ENCODE peak calls at places on chromosomes 16 and 17, in six cellular contexts. One of them, this sample, is unnamed.

GRCh38 chr16:2062801-2063200 is 15.0 kb downstream of the TSC2 start:
- DNase-seq in endothelial cell of umbilical vein: no peak
- DNase-seq in GM12878: no peak
- DNase-seq in A549: no peak
- DNase-seq in HepG2: no peak
- DNase-seq in K562: no peak
- DNase-seq in this sample: no peak

GRCh38 chr16:10847166-10847565 is 28.6 kb upstream of the TVP23A start:
- DNase-seq in endothelial cell of umbilical vein: no peak
- DNase-seq in GM12878: no peak
- DNase-seq in A549: no peak
- DNase-seq in HepG2: no peak
- DNase-seq in K562: no peak
- DNase-seq in this sample: peak; percentile 9

GRCh38 chr16:534089-534635 is 6.7 kb downstream of the CAPN15 start:
- DNase-seq in endothelial cell of umbilical vein: no peak
- DNase-seq in GM12878: no peak
- DNase-seq in A549: no peak
- DNase-seq in HepG2: no peak
- DNase-seq in K562: peak; percentile 40
- DNase-seq in this sample: no peak

GRCh38 chr17:4548721-4549531 is 6.3 kb downstream of the MYBBP1A start:
- DNase-seq in endothelial cell of umbilical vein: no peak
- DNase-seq in GM12878: no peak
- DNase-seq in A549: no peak
- DNase-seq in HepG2: no peak
- DNase-seq in K562: no peak
- DNase-seq in this sample: no peak

GRCh38 chr16:77043076-77043475 is 147.9 kb upstream of the MON1B start:
- DNase-seq in endothelial cell of umbilical vein: no peak
- DNase-seq in GM12878: no peak
- DNase-seq in A549: peak; percentile 14
- DNase-seq in HepG2: no peak
- DNase-seq in K562: no peak
- DNase-seq in this sample: peak; percentile 43

GRCh38 chr16:30527635-30528178 is 1.3 kb upstream of the ZNF768 start:
- DNase-seq in endothelial cell of umbilical vein: no peak
- DNase-seq in GM12878: peak; percentile 33
- DNase-seq in A549: no peak
- DNase-seq in HepG2: no peak
- DNase-seq in K562: no peak
- DNase-seq in this sample: peak; percentile 89

GRCh38 chr16:62404857-62405611 is 368.8 kb upstream of the CDH8 start:
- DNase-seq in endothelial cell of umbilical vein: no peak
- DNase-seq in GM12878: no peak
- DNase-seq in A549: no peak
- DNase-seq in HepG2: no peak
- DNase-seq in K562: no peak
- DNase-seq in this sample: no peak

GRCh38 chr17:61519754-61520440 is 67.7 kb downstream of the TBX4 start:
- DNase-seq in endothelial cell of umbilical vein: no peak
- DNase-seq in GM12878: no peak
- DNase-seq in A549: no peak
- DNase-seq in HepG2: no peak
- DNase-seq in K562: no peak
- DNase-seq in this sample: no peak

GRCh38 chr16:23434380-23434779 is 18.6 kb downstream of the COG7 start:
- DNase-seq in endothelial cell of umbilical vein: peak; percentile 72
- DNase-seq in GM12878: peak; percentile 40
- DNase-seq in A549: peak; percentile 33
- DNase-seq in HepG2: peak; percentile 83
- DNase-seq in K562: peak; percentile 55
- DNase-seq in this sample: peak; percentile 78

GRCh38 chr17:74881073-74881472 is 8.3 kb upstream of the FDXR start:
- DNase-seq in endothelial cell of umbilical vein: no peak
- DNase-seq in GM12878: no peak
- DNase-seq in A549: no peak
- DNase-seq in HepG2: no peak
- DNase-seq in K562: no peak
- DNase-seq in this sample: no peak
- TF ChIP-seq POLR2A in endothelial cell of umbilical vein: no peak
- TF ChIP-seq POLR2A in GM12878: no peak
- TF ChIP-seq POLR2A in A549: no peak
- TF ChIP-seq POLR2A in HepG2: no peak
- TF ChIP-seq POLR2A in K562: no peak
- TF ChIP-seq POLR2A in this sample: no peak

GRCh38 chr17:50767446-50767845 is at the start of gene ANKRD40CL:
- DNase-seq in endothelial cell of umbilical vein: no peak
- DNase-seq in GM12878: no peak
- DNase-seq in A549: no peak
- DNase-seq in HepG2: no peak
- DNase-seq in K562: no peak
- DNase-seq in this sample: no peak

GRCh38 chr17:50769884-50770283 is 2.6 kb upstream of the ANKRD40CL start:
- DNase-seq in endothelial cell of umbilical vein: no peak
- DNase-seq in GM12878: no peak
- DNase-seq in A549: no peak
- DNase-seq in HepG2: no peak
- DNase-seq in K562: no peak
- DNase-seq in this sample: no peak

GRCh38 chr17:50767030-50767429 is 288 bp downstream of the ANKRD40CL start:
- DNase-seq in endothelial cell of umbilical vein: no peak
- DNase-seq in GM12878: no peak
- DNase-seq in A549: no peak
- DNase-seq in HepG2: no peak
- DNase-seq in K562: no peak
- DNase-seq in this sample: no peak

GRCh38 chr17:50766222-50767023 is 895 bp downstream of the ANKRD40CL start:
- DNase-seq in endothelial cell of umbilical vein: no peak
- DNase-seq in GM12878: no peak
- DNase-seq in A549: no peak
- DNase-seq in HepG2: peak; percentile 59
- DNase-seq in K562: no peak
- DNase-seq in this sample: no peak

GRCh38 chr17:50768348-50768761 is 1.0 kb upstream of the ANKRD40CL start:
- DNase-seq in endothelial cell of umbilical vein: no peak
- DNase-seq in GM12878: no peak
- DNase-seq in A549: peak; percentile 38
- DNase-seq in HepG2: peak; percentile 38
- DNase-seq in K562: no peak
- DNase-seq in this sample: no peak
- TF ChIP-seq MYC in endothelial cell of umbilical vein: no peak
- TF ChIP-seq MYC in GM12878: no peak
- TF ChIP-seq MYC in A549: no peak
- TF ChIP-seq MYC in HepG2: no peak
- TF ChIP-seq MYC in K562: no peak
- TF ChIP-seq MYC in this sample: no peak

DNA sequence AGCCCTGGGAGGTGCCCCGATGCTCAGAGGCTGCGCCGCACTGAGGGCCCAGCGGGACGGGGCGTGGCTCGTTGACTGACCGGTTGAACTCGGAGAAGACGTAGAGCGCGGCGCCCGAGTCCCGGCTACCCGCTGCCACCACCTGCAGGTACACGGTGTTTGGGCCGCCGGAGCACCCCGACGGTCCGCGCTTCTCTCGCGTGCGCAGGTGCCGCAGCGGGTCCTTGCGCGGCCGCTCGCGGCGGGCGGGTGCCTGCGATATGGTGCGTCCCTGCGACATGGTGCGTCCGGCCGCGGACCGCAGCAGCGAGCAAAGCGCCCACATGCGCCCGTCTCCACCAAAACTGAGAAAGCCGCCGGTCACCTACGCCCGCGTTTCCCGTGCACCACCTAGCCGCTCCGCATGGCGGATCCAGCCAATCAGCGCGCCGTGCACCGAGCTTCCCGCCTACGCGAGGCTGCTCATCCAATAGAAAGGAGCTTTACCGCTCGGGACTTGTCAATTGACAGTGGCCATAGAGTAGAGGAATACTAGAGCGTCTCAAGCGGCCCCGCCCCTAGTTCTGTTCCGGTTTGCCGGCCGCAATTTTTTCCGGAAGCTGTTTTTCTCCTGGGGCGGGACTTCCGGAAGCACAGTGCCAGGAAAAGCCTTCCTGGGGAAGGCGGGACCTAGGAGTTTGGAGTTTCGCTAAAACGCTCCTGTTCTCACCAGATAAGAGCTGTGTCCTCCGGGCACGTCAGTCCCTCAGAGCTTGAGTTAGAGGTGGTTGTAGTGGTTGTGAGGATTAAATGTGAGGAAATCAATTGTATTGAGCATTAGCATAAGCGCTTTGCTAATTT is at the start of gene ELAC2:
- DNase-seq in endothelial cell of umbilical vein: peak; percentile 99
- DNase-seq in GM12878: peak; percentile 88
- DNase-seq in A549: peak; percentile 98
- DNase-seq in HepG2: peak; percentile 97
- DNase-seq in K562: peak; percentile 91
- DNase-seq in this sample: peak; percentile 99
- TF ChIP-seq CTCF in endothelial cell of umbilical vein: no peak
- TF ChIP-seq CTCF in GM12878: no peak
- TF ChIP-seq CTCF in A549: no peak
- TF ChIP-seq CTCF in HepG2: peak; percentile 28
- TF ChIP-seq CTCF in K562: no peak
- TF ChIP-seq CTCF in this sample: no peak

DNA sequence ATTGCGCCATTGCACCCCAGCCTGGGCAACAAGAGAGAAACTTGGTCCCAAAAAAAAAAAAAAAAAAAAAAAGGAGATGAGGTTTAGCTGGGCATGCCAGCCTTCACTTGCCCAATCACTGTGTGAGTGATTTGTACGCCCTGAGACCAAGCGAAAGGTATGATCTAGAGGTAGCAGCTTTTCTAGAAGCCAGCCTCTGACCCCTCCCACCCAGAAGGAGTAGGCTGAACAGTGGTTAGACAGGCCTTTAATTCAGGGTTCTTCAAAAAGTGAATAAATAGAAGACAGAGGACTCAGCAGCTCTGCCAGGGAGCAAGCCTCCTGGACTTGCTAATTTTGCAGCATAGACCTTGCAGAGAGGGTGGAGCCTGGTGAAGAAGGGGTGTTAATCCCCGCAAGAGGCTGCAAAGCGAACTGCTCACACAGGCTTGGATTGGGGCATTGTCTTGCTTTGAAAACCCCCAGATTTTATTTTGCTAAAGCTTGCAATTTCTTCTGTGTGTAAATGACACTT is 7.1 kb upstream of the CYTH1 start:
- DNase-seq in endothelial cell of umbilical vein: no peak
- DNase-seq in GM12878: no peak
- DNase-seq in A549: no peak
- DNase-seq in HepG2: no peak
- DNase-seq in K562: no peak
- DNase-seq in this sample: no peak
- TF ChIP-seq POLR2A in endothelial cell of umbilical vein: no peak
- TF ChIP-seq POLR2A in GM12878: no peak
- TF ChIP-seq POLR2A in A549: no peak
- TF ChIP-seq POLR2A in HepG2: no peak
- TF ChIP-seq POLR2A in K562: no peak
- TF ChIP-seq POLR2A in this sample: no peak

DNA sequence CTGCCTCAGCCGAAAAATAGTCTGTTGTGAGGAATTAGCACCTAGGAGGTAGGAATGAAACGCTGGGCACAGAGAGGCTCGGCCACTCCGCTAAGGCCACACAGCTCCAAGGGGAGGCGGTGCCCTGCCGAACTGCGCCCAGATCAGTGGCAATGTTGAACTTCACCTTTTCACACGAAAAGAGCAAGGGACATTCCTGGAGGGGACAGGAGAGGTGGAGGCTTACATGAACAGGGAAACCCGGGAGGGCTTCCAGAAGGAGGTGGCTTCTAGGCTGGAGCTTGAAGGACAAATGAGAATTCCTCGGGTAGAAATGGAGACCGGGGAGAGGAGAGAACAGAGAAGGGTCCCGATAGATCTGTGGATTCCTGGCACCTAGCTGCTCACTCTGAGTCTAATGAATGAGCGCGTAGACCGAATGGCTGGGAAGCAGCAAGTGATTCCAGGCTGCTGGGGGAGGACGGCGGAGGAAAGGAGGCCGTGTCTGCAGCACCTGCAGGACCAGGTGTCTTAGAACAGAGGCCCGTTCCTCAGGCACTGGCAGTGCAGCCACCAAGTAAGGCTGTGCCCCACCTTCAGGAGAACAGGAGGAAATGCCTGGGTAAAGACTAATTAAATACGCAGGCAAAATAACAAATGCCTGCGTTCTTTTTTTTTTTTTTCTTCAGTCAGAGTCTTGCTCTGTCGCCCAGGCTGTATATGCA is 723 bp upstream of the SLC38A10 start:
- DNase-seq in endothelial cell of umbilical vein: peak; percentile 50
- DNase-seq in GM12878: no peak
- DNase-seq in A549: peak; percentile 91
- DNase-seq in HepG2: peak; percentile 53
- DNase-seq in K562: no peak
- DNase-seq in this sample: peak; percentile 70
- TF ChIP-seq MYC in endothelial cell of umbilical vein: no peak
- TF ChIP-seq MYC in GM12878: no peak
- TF ChIP-seq MYC in A549: no peak
- TF ChIP-seq MYC in HepG2: no peak
- TF ChIP-seq MYC in K562: no peak
- TF ChIP-seq MYC in this sample: peak; percentile 13

GRCh38 chr16:67150058-67150832 is 553 bp downstream of the B3GNT9 start:
- DNase-seq in endothelial cell of umbilical vein: peak; percentile 63
- DNase-seq in GM12878: no peak
- DNase-seq in A549: peak; percentile 51
- DNase-seq in HepG2: no peak
- DNase-seq in K562: peak; percentile 75
- DNase-seq in this sample: peak; percentile 31
- TF ChIP-seq CTCF in endothelial cell of umbilical vein: peak; percentile 42
- TF ChIP-seq CTCF in GM12878: no peak
- TF ChIP-seq CTCF in A549: no peak
- TF ChIP-seq CTCF in HepG2: no peak
- TF ChIP-seq CTCF in K562: no peak
- TF ChIP-seq CTCF in this sample: no peak

GRCh38 chr17:43393944-43394482 is 4.8 kb upstream of the ARL4D start:
- DNase-seq in endothelial cell of umbilical vein: peak; percentile 80
- DNase-seq in GM12878: no peak
- DNase-seq in A549: peak; percentile 91
- DNase-seq in HepG2: peak; percentile 83
- DNase-seq in K562: peak; percentile 84
- DNase-seq in this sample: peak; percentile 85
- TF ChIP-seq POLR2A in endothelial cell of umbilical vein: no peak
- TF ChIP-seq POLR2A in GM12878: no peak
- TF ChIP-seq POLR2A in A549: no peak
- TF ChIP-seq POLR2A in HepG2: no peak
- TF ChIP-seq POLR2A in K562: no peak
- TF ChIP-seq POLR2A in this sample: no peak